ENCODE peak calls at places on chromosomes 2 and 18, in six cellular contexts. A is endodermal cell; U is CD8-positive, alpha-beta memory T cell; G is SJSA1; T is mucosa of descending colon; V is bronchial epithelial cell. H is an unnamed sample. For H3K36me3, the result is how much of the 10 kb centered on the place peaks cover.

GRCh38 chr2:10140841-10141610 is 18.5 kb downstream of the RRM2 start:
- DNase-seq in U (no peak), V (no peak), T (peak), G (no peak), A (no peak), H (no peak)

GRCh38 chr2:21163213-21163612 is 39.4 kb downstream of the TDRD15 start:
- DNase-seq in G (no peak), V (no peak), T (no peak), U (no peak), A (no peak), H (no peak)

GRCh38 chr18:69250305-69251151 is 150.2 kb upstream of the DOK6 start:
- DNase-seq in G (no peak), A (no peak), V (peak), T (no peak), U (no peak), H (no peak)

GRCh38 chr2:184203661-184204060 is 394.7 kb upstream of the ZNF804A start:
- DNase-seq in T (no peak), V (no peak), U (no peak), G (no peak), A (no peak), H (no peak)

GRCh38 chr2:3198119-3198518 is 179.5 kb downstream of the EIPR1 start:
- DNase-seq in G (no peak), T (no peak), V (no peak), A (peak), U (no peak), H (no peak)

GRCh38 chr2:102057502-102058292 is 65.9 kb downstream of the IL1R2 start:
- DNase-seq in V (no peak), A (no peak), G (no peak), T (no peak), U (no peak), H (no peak)

GRCh38 chr2:96951125-96951654 is 35.2 kb downstream of the FAM178B start:
- DNase-seq in U (peak), T (peak), A (peak), G (peak), V (peak), H (peak)

GRCh38 chr2:144014108-144014507 is 505.8 kb downstream of the ZEB2 start:
- DNase-seq in V (peak), A (no peak), T (no peak), U (no peak), G (no peak), H (no peak)

GRCh38 chr18:36284671-36285295 is 12.7 kb upstream of the FHOD3 start:
- DNase-seq in V (peak), G (no peak), A (peak), U (no peak), T (no peak), H (peak)

GRCh38 chr2:201127570-201127969 is 11.6 kb downstream of the CFLAR start:
- DNase-seq in V (peak), T (no peak), A (no peak), U (no peak), G (no peak), H (no peak)

GRCh38 chr2:189444322-189444721 is 3.0 kb downstream of the WDR75 start:
- DNase-seq in V (peak), A (no peak), U (no peak), G (no peak), T (no peak), H (no peak)

GRCh38 chr18:74515620-74516231 is 18.6 kb upstream of the CNDP1 start:
- DNase-seq in T (no peak), A (no peak), G (no peak), U (no peak), V (no peak), H (no peak)

GRCh38 chr18:1104265-1104792 is 199.7 kb downstream of the ADCYAP1 start:
- DNase-seq in G (no peak), T (no peak), A (no peak), U (no peak), V (no peak), H (no peak)

GRCh38 chr2:232522014-232522854 is 2.0 kb downstream of the PRSS56 start:
- DNase-seq in V (no peak), A (peak), T (peak), G (no peak), U (peak), H (peak)

GRCh38 chr2:229980440-229981184 is 58.3 kb downstream of the FBXO36 start:
- DNase-seq in T (peak), V (peak), G (no peak), A (peak), U (no peak), H (no peak)

GRCh38 chr2:37388074-37388473 is 43.6 kb downstream of the QPCT start:
- DNase-seq in U (no peak), A (no peak), V (peak), T (no peak), G (no peak), H (no peak)

GRCh38 chr2:24208490-24208889 is 33.6 kb downstream of the FAM228A start:
- DNase-seq in G (no peak), U (no peak), T (no peak), V (no peak), A (no peak), H (no peak)
- H3K36me3 ChIP-seq in G (under half), U (half or more), T (under half), V (under half), A (under half), H (half or more)

GRCh38 chr2:27237341-27237945 is 20.3 kb downstream of the CAD start:
- DNase-seq in T (no peak), U (no peak), G (no peak), A (no peak), V (no peak), H (no peak)

GRCh38 chr2:27238976-27239375 is 21.8 kb downstream of the CAD start:
- DNase-seq in G (no peak), U (no peak), V (no peak), T (no peak), A (no peak), H (no peak)

GRCh38 chr2:27236136-27236535 is 19.0 kb downstream of the CAD start:
- DNase-seq in A (no peak), U (no peak), G (no peak), V (no peak), T (no peak), H (no peak)

GRCh38 chr2:27233341-27233740 is 16.2 kb downstream of the CAD start:
- DNase-seq in A (no peak), T (no peak), U (no peak), G (no peak), V (no peak), H (no peak)

GRCh38 chr2:27236626-27237025 is 19.5 kb downstream of the CAD start:
- DNase-seq in V (no peak), T (no peak), U (no peak), A (no peak), G (no peak), H (no peak)
- H3K36me3 ChIP-seq in V (half or more), T (under half), U (half or more), A (half or more), G (half or more), H (half or more)

GRCh38 chr2:131127076-131127475 is 21.9 kb downstream of the PLEKHB2 start:
- DNase-seq in U (no peak), V (no peak), A (no peak), T (no peak), G (no peak), H (no peak)
- H3K36me3 ChIP-seq in U (under half), V (under half), A (half or more), T (under half), G (half or more), H (half or more)

DNA sequence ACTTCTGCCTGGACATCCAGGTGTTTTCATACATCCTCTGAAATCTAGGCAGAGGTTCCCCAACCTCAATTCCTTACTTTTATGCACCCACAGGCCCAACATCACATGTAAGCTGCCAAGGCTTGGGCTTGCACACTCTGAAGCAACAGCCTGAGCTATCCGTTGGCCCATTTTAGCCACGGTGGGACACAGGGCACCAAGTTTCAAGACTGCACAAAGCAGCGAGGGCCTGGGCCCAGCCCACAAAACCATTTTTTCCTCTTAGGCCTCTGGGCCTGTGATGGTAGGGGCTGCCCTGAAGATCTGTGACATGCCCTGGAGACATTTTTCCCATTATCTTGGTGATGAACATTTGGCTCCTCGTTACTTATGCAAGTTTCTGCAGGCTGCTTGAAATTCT is 5.9 kb downstream of the C2orf69 start:
- DNase-seq in V (no peak), G (no peak), U (no peak), T (no peak), A (no peak), H (no peak)
- H3K36me3 ChIP-seq in V (under half), G (half or more), U (under half), T (under half), A (half or more), H (under half)

GRCh38 chr2:159192519-159192918 is 94.0 kb downstream of the WDSUB1 start:
- DNase-seq in G (no peak), U (no peak), T (no peak), A (no peak), V (no peak), H (no peak)
- H3K36me3 ChIP-seq in G (half or more), U (under half), T (under half), A (half or more), V (under half), H (under half)

DNA sequence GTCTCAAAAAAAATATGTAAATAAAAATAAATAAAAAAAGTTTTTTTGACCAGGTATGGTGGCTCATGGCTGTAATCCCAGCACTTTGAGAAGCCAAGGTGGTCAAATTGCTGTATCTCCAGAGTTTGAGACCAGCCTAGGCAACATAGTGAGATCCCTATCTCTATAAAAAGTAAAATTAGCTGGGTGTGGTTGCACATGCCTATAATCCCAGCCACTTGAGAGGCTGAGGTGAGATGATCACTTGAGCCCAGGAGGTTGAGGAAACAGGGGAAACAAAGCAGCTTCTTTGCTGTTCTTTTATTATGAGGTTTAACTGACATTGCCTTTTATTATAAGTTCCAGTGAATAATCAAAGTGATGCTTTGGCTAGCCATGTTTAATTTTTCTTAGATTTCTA is 25.0 kb downstream of the ACTR2 start:
- DNase-seq in T (no peak), G (no peak), V (no peak), A (no peak), U (no peak), H (no peak)
- H3K36me3 ChIP-seq in T (under half), G (half or more), V (under half), A (half or more), U (under half), H (under half)

GRCh38 chr2:42124051-42124813 is 44.9 kb upstream of the EML4 start:
- DNase-seq in G (no peak), U (no peak), A (no peak), T (no peak), V (peak), H (no peak)
- H3K36me3 ChIP-seq in G (under half), U (under half), A (under half), T (under half), V (under half), H (under half)

GRCh38 chr2:101007415-101008345 is 5.6 kb downstream of the RPL31 start:
- DNase-seq in T (no peak), U (no peak), V (no peak), G (no peak), A (no peak), H (no peak)

GRCh38 chr2:101012706-101013181 is 10.7 kb downstream of the RPL31 start:
- DNase-seq in A (no peak), G (no peak), T (no peak), V (peak), U (no peak), H (peak)

GRCh38 chr2:101014264-101014857 is 12.3 kb downstream of the RPL31 start:
- DNase-seq in G (no peak), T (no peak), V (no peak), A (no peak), U (no peak), H (no peak)

GRCh38 chr2:101012054-101012705 is 10.1 kb downstream of the RPL31 start:
- DNase-seq in A (no peak), V (no peak), U (no peak), G (no peak), T (no peak), H (no peak)

GRCh38 chr2:101011152-101011551 is 9.1 kb downstream of the RPL31 start:
- DNase-seq in A (no peak), G (no peak), T (no peak), V (no peak), U (no peak), H (no peak)
- H3K36me3 ChIP-seq in A (half or more), G (half or more), T (under half), V (under half), U (under half), H (under half)

GRCh38 chr2:239111401-239112100 is 263.7 kb downstream of the TWIST2 start:
- DNase-seq in V (no peak), A (no peak), T (no peak), G (no peak), U (no peak), H (no peak)
- H3K36me3 ChIP-seq in V (under half), A (under half), T (under half), G (under half), U (under half), H (under half)

GRCh38 chr2:233546101-233546500 is 20.5 kb downstream of the USP40 start:
- DNase-seq in G (no peak), A (no peak), U (no peak), T (no peak), V (no peak), H (no peak)

GRCh38 chr2:233544079-233544690 is 22.4 kb downstream of the USP40 start:
- DNase-seq in V (no peak), U (no peak), T (peak), A (no peak), G (no peak), H (no peak)

GRCh38 chr2:233542507-233542906 is 24.1 kb downstream of the USP40 start:
- DNase-seq in A (no peak), T (no peak), U (no peak), V (peak), G (no peak), H (no peak)

GRCh38 chr2:233551491-233551890 is 15.1 kb downstream of the USP40 start:
- DNase-seq in T (no peak), G (no peak), U (no peak), V (no peak), A (no peak), H (no peak)

GRCh38 chr2:233546774-233547173 is 19.8 kb downstream of the USP40 start:
- DNase-seq in A (no peak), V (no peak), U (no peak), T (no peak), G (no peak), H (no peak)
- H3K36me3 ChIP-seq in A (under half), V (under half), U (under half), T (under half), G (under half), H (under half)